ENCODE peak calls at places on chromosomes 7 and 10, in ten cellular contexts. One of them, this sample, is unnamed.

GRCh38 chr7:55211721-55212120 is 153.4 kb upstream of the LANCL2 start:
- DNase-seq in globus pallidus: no peak
- DNase-seq in CD4-positive, CD25-positive, alpha-beta regulatory T cell: no peak
- DNase-seq in HFFc6: no peak
- DNase-seq in NB4: no peak
- DNase-seq in KG1: no peak
- DNase-seq in DMS53: no peak
- DNase-seq in astrocyte of the hippocampus: no peak
- DNase-seq in H7: no peak
- DNase-seq in lower lobe of right lung: no peak
- DNase-seq in this sample: no peak

GRCh38 chr10:114526112-114526496 is 121.8 kb upstream of the AFAP1L2 start:
- DNase-seq in globus pallidus: no peak
- DNase-seq in CD4-positive, CD25-positive, alpha-beta regulatory T cell: peak; percentile 53
- DNase-seq in HFFc6: no peak
- DNase-seq in NB4: no peak
- DNase-seq in KG1: peak; percentile 61
- DNase-seq in DMS53: no peak
- DNase-seq in astrocyte of the hippocampus: peak; percentile 70
- DNase-seq in H7: no peak
- DNase-seq in lower lobe of right lung: no peak
- DNase-seq in this sample: no peak

GRCh38 chr10:61286695-61287094 is 166.5 kb downstream of the TMEM26 start:
- DNase-seq in globus pallidus: no peak
- DNase-seq in CD4-positive, CD25-positive, alpha-beta regulatory T cell: peak; percentile 69
- DNase-seq in HFFc6: no peak
- DNase-seq in NB4: peak; percentile 15
- DNase-seq in KG1: peak; percentile 48
- DNase-seq in DMS53: no peak
- DNase-seq in astrocyte of the hippocampus: no peak
- DNase-seq in H7: no peak
- DNase-seq in lower lobe of right lung: no peak
- DNase-seq in this sample: no peak

GRCh38 chr10:79608505-79609375 is 2.0 kb upstream of the SFTPA1 start:
- DNase-seq in globus pallidus: peak; percentile 4
- DNase-seq in CD4-positive, CD25-positive, alpha-beta regulatory T cell: peak; percentile 38
- DNase-seq in HFFc6: no peak
- DNase-seq in NB4: peak; percentile 64
- DNase-seq in KG1: no peak
- DNase-seq in DMS53: peak; percentile 63
- DNase-seq in astrocyte of the hippocampus: peak; percentile 23
- DNase-seq in H7: peak; percentile 78
- DNase-seq in lower lobe of right lung: no peak
- DNase-seq in this sample: no peak

GRCh38 chr10:97882142-97883091 is 32.8 kb downstream of the GOLGA7B start:
- DNase-seq in globus pallidus: no peak
- DNase-seq in CD4-positive, CD25-positive, alpha-beta regulatory T cell: no peak
- DNase-seq in HFFc6: peak; percentile 86
- DNase-seq in NB4: peak; percentile 60
- DNase-seq in KG1: no peak
- DNase-seq in DMS53: peak; percentile 77
- DNase-seq in astrocyte of the hippocampus: peak; percentile 97
- DNase-seq in H7: no peak
- DNase-seq in lower lobe of right lung: no peak
- DNase-seq in this sample: no peak

GRCh38 chr7:46369933-46370654 is 449.0 kb upstream of the IGFBP3 start:
- DNase-seq in globus pallidus: no peak
- DNase-seq in CD4-positive, CD25-positive, alpha-beta regulatory T cell: no peak
- DNase-seq in HFFc6: peak; percentile 87
- DNase-seq in NB4: no peak
- DNase-seq in KG1: no peak
- DNase-seq in DMS53: peak; percentile 28
- DNase-seq in astrocyte of the hippocampus: peak; percentile 67
- DNase-seq in H7: no peak
- DNase-seq in lower lobe of right lung: no peak
- DNase-seq in this sample: no peak

GRCh38 chr10:103693070-103693811 is 162.1 kb downstream of the SH3PXD2A start:
- DNase-seq in globus pallidus: no peak
- DNase-seq in CD4-positive, CD25-positive, alpha-beta regulatory T cell: peak; percentile 44
- DNase-seq in HFFc6: no peak
- DNase-seq in NB4: peak; percentile 54
- DNase-seq in KG1: no peak
- DNase-seq in DMS53: peak; percentile 42
- DNase-seq in astrocyte of the hippocampus: peak; percentile 47
- DNase-seq in H7: peak; percentile 91
- DNase-seq in lower lobe of right lung: no peak
- DNase-seq in this sample: no peak

GRCh38 chr10:75018233-75018632 is 93.2 kb upstream of the SAMD8 start:
- DNase-seq in globus pallidus: no peak
- DNase-seq in CD4-positive, CD25-positive, alpha-beta regulatory T cell: no peak
- DNase-seq in HFFc6: no peak
- DNase-seq in NB4: no peak
- DNase-seq in KG1: no peak
- DNase-seq in DMS53: no peak
- DNase-seq in astrocyte of the hippocampus: no peak
- DNase-seq in H7: no peak
- DNase-seq in lower lobe of right lung: no peak
- DNase-seq in this sample: peak; percentile 66

GRCh38 chr7:64793106-64793755 is 997 bp upstream of the ZNF138 start:
- DNase-seq in globus pallidus: no peak
- DNase-seq in CD4-positive, CD25-positive, alpha-beta regulatory T cell: no peak
- DNase-seq in HFFc6: peak; percentile 35
- DNase-seq in NB4: peak; percentile 27
- DNase-seq in KG1: no peak
- DNase-seq in DMS53: peak; percentile 16
- DNase-seq in astrocyte of the hippocampus: no peak
- DNase-seq in H7: no peak
- DNase-seq in lower lobe of right lung: no peak
- DNase-seq in this sample: no peak

GRCh38 chr10:23994459-23995046 is 214.4 kb upstream of the KIAA1217 start:
- DNase-seq in globus pallidus: peak; percentile 46
- DNase-seq in CD4-positive, CD25-positive, alpha-beta regulatory T cell: no peak
- DNase-seq in HFFc6: peak; percentile 23
- DNase-seq in NB4: peak; percentile 45
- DNase-seq in KG1: peak; percentile 11
- DNase-seq in DMS53: peak; percentile 80
- DNase-seq in astrocyte of the hippocampus: peak; percentile 80
- DNase-seq in H7: peak; percentile 46
- DNase-seq in lower lobe of right lung: peak; percentile 46
- DNase-seq in this sample: no peak

GRCh38 chr10:77279207-77279606 is 358.4 kb downstream of the KCNMA1 start:
- DNase-seq in globus pallidus: no peak
- DNase-seq in CD4-positive, CD25-positive, alpha-beta regulatory T cell: no peak
- DNase-seq in HFFc6: no peak
- DNase-seq in NB4: no peak
- DNase-seq in KG1: no peak
- DNase-seq in DMS53: no peak
- DNase-seq in astrocyte of the hippocampus: no peak
- DNase-seq in H7: no peak
- DNase-seq in lower lobe of right lung: no peak
- DNase-seq in this sample: no peak

GRCh38 chr10:31756131-31757119 is 172.2 kb downstream of the ARHGAP12 start:
- DNase-seq in globus pallidus: no peak
- DNase-seq in CD4-positive, CD25-positive, alpha-beta regulatory T cell: no peak
- DNase-seq in HFFc6: no peak
- DNase-seq in NB4: peak; percentile 66
- DNase-seq in KG1: no peak
- DNase-seq in DMS53: no peak
- DNase-seq in astrocyte of the hippocampus: no peak
- DNase-seq in H7: no peak
- DNase-seq in lower lobe of right lung: no peak
- DNase-seq in this sample: no peak

GRCh38 chr10:24215193-24215592 is 6.3 kb downstream of the KIAA1217 start:
- DNase-seq in globus pallidus: no peak
- DNase-seq in CD4-positive, CD25-positive, alpha-beta regulatory T cell: no peak
- DNase-seq in HFFc6: no peak
- DNase-seq in NB4: no peak
- DNase-seq in KG1: no peak
- DNase-seq in DMS53: peak; percentile 72
- DNase-seq in astrocyte of the hippocampus: peak; percentile 75
- DNase-seq in H7: no peak
- DNase-seq in lower lobe of right lung: no peak
- DNase-seq in this sample: no peak

GRCh38 chr7:80499350-80499955 is 12.4 kb downstream of the GNAT3 start:
- DNase-seq in globus pallidus: no peak
- DNase-seq in CD4-positive, CD25-positive, alpha-beta regulatory T cell: no peak
- DNase-seq in HFFc6: peak; percentile 97
- DNase-seq in NB4: peak; percentile 42
- DNase-seq in KG1: no peak
- DNase-seq in DMS53: peak; percentile 61
- DNase-seq in astrocyte of the hippocampus: peak; percentile 89
- DNase-seq in H7: no peak
- DNase-seq in lower lobe of right lung: peak; percentile 48
- DNase-seq in this sample: no peak

GRCh38 chr7:135333196-135333595 is 99.6 kb downstream of the STRA8 start:
- DNase-seq in globus pallidus: no peak
- DNase-seq in CD4-positive, CD25-positive, alpha-beta regulatory T cell: no peak
- DNase-seq in HFFc6: no peak
- DNase-seq in NB4: no peak
- DNase-seq in KG1: no peak
- DNase-seq in DMS53: peak; percentile 72
- DNase-seq in astrocyte of the hippocampus: no peak
- DNase-seq in H7: no peak
- DNase-seq in lower lobe of right lung: no peak
- DNase-seq in this sample: no peak

GRCh38 chr7:38839846-38840245 is 69.1 kb downstream of the VPS41 start:
- DNase-seq in globus pallidus: peak; percentile 31
- DNase-seq in CD4-positive, CD25-positive, alpha-beta regulatory T cell: no peak
- DNase-seq in HFFc6: no peak
- DNase-seq in NB4: no peak
- DNase-seq in KG1: no peak
- DNase-seq in DMS53: no peak
- DNase-seq in astrocyte of the hippocampus: peak; percentile 77
- DNase-seq in H7: no peak
- DNase-seq in lower lobe of right lung: no peak
- DNase-seq in this sample: no peak

GRCh38 chr7:106290319-106290718 is 5.5 kb upstream of the NAMPT start:
- DNase-seq in globus pallidus: no peak
- DNase-seq in CD4-positive, CD25-positive, alpha-beta regulatory T cell: no peak
- DNase-seq in HFFc6: no peak
- DNase-seq in NB4: no peak
- DNase-seq in KG1: no peak
- DNase-seq in DMS53: no peak
- DNase-seq in astrocyte of the hippocampus: no peak
- DNase-seq in H7: no peak
- DNase-seq in lower lobe of right lung: no peak
- DNase-seq in this sample: no peak

GRCh38 chr10:99850041-99850766 is 67.8 kb downstream of the ABCC2 start:
- DNase-seq in globus pallidus: no peak
- DNase-seq in CD4-positive, CD25-positive, alpha-beta regulatory T cell: no peak
- DNase-seq in HFFc6: no peak
- DNase-seq in NB4: no peak
- DNase-seq in KG1: no peak
- DNase-seq in DMS53: peak; percentile 52
- DNase-seq in astrocyte of the hippocampus: no peak
- DNase-seq in H7: peak; percentile 30
- DNase-seq in lower lobe of right lung: no peak
- DNase-seq in this sample: no peak

GRCh38 chr7:24963218-24963617 is 16.8 kb downstream of the OSBPL3 start:
- DNase-seq in globus pallidus: peak; percentile 86
- DNase-seq in CD4-positive, CD25-positive, alpha-beta regulatory T cell: no peak
- DNase-seq in HFFc6: no peak
- DNase-seq in NB4: peak; percentile 88
- DNase-seq in KG1: peak; percentile 44
- DNase-seq in DMS53: no peak
- DNase-seq in astrocyte of the hippocampus: peak; percentile 90
- DNase-seq in H7: no peak
- DNase-seq in lower lobe of right lung: peak; percentile 62
- DNase-seq in this sample: no peak

GRCh38 chr10:62426086-62426485 is 51.9 kb downstream of the ZNF365 start:
- DNase-seq in globus pallidus: no peak
- DNase-seq in CD4-positive, CD25-positive, alpha-beta regulatory T cell: no peak
- DNase-seq in HFFc6: peak; percentile 33
- DNase-seq in NB4: no peak
- DNase-seq in KG1: no peak
- DNase-seq in DMS53: peak; percentile 9
- DNase-seq in astrocyte of the hippocampus: peak; percentile 41
- DNase-seq in H7: no peak
- DNase-seq in lower lobe of right lung: no peak
- DNase-seq in this sample: no peak

GRCh38 chr10:35795131-35795819 is 153.2 kb upstream of the FZD8 start:
- DNase-seq in globus pallidus: no peak
- DNase-seq in CD4-positive, CD25-positive, alpha-beta regulatory T cell: no peak
- DNase-seq in HFFc6: no peak
- DNase-seq in NB4: peak; percentile 0
- DNase-seq in KG1: no peak
- DNase-seq in DMS53: no peak
- DNase-seq in astrocyte of the hippocampus: peak; percentile 23
- DNase-seq in H7: no peak
- DNase-seq in lower lobe of right lung: no peak
- DNase-seq in this sample: no peak

GRCh38 chr10:133258066-133258817 is 18.4 kb downstream of the ADAM8 start:
- DNase-seq in globus pallidus: no peak
- DNase-seq in CD4-positive, CD25-positive, alpha-beta regulatory T cell: peak; percentile 21
- DNase-seq in HFFc6: no peak
- DNase-seq in NB4: peak; percentile 60
- DNase-seq in KG1: peak; percentile 43
- DNase-seq in DMS53: no peak
- DNase-seq in astrocyte of the hippocampus: no peak
- DNase-seq in H7: peak; percentile 70
- DNase-seq in lower lobe of right lung: peak; percentile 82
- DNase-seq in this sample: no peak

GRCh38 chr10:98270786-98271185 is 2.8 kb upstream of the LOXL4 start:
- DNase-seq in globus pallidus: no peak
- DNase-seq in CD4-positive, CD25-positive, alpha-beta regulatory T cell: no peak
- DNase-seq in HFFc6: no peak
- DNase-seq in NB4: no peak
- DNase-seq in KG1: no peak
- DNase-seq in DMS53: no peak
- DNase-seq in astrocyte of the hippocampus: no peak
- DNase-seq in H7: no peak
- DNase-seq in lower lobe of right lung: no peak
- DNase-seq in this sample: no peak

GRCh38 chr7:152402384-152403250 is 33.2 kb downstream of the KMT2C start:
- DNase-seq in globus pallidus: no peak
- DNase-seq in CD4-positive, CD25-positive, alpha-beta regulatory T cell: no peak
- DNase-seq in HFFc6: no peak
- DNase-seq in NB4: no peak
- DNase-seq in KG1: no peak
- DNase-seq in DMS53: no peak
- DNase-seq in astrocyte of the hippocampus: peak; percentile 42
- DNase-seq in H7: peak; percentile 10
- DNase-seq in lower lobe of right lung: no peak
- DNase-seq in this sample: no peak

GRCh38 chr7:102220929-102221850 is 65.5 kb upstream of the SH2B2 start:
- DNase-seq in globus pallidus: no peak
- DNase-seq in CD4-positive, CD25-positive, alpha-beta regulatory T cell: no peak
- DNase-seq in HFFc6: peak; percentile 12
- DNase-seq in NB4: no peak
- DNase-seq in KG1: no peak
- DNase-seq in DMS53: no peak
- DNase-seq in astrocyte of the hippocampus: peak; percentile 90
- DNase-seq in H7: no peak
- DNase-seq in lower lobe of right lung: no peak
- DNase-seq in this sample: no peak

GRCh38 chr10:127408733-127409132 is 140.4 kb upstream of the NPS start:
- DNase-seq in globus pallidus: no peak
- DNase-seq in CD4-positive, CD25-positive, alpha-beta regulatory T cell: no peak
- DNase-seq in HFFc6: no peak
- DNase-seq in NB4: no peak
- DNase-seq in KG1: no peak
- DNase-seq in DMS53: no peak
- DNase-seq in astrocyte of the hippocampus: no peak
- DNase-seq in H7: no peak
- DNase-seq in lower lobe of right lung: no peak
- DNase-seq in this sample: no peak